ENCODE peak calls at places on chromosome 13, in four cellular contexts. T, A, Z and Y are unnamed samples.

GRCh38 chr13:96052655-96053002 is 572 bp downstream of the UGGT2 start:
- DNase-seq in T (peak; percentile 67), A (no peak), Z (peak; percentile 60), Y (no peak)

GRCh38 chr13:45715351-45715750 is 13.2 kb downstream of the CBY2 start:
- DNase-seq in T (no peak), A (no peak), Z (no peak), Y (no peak)

GRCh38 chr13:109655611-109656010 is 130.8 kb downstream of the IRS2 start:
- DNase-seq in T (no peak), A (no peak), Z (no peak), Y (no peak)

GRCh38 chr13:34926513-34926912 is 15.6 kb upstream of the NBEA start:
- DNase-seq in T (peak; percentile 47), A (no peak), Z (peak; percentile 57), Y (no peak)

GRCh38 chr13:59809564-59809963 is 354.2 kb downstream of the DIAPH3 start:
- DNase-seq in T (no peak), A (no peak), Z (no peak), Y (no peak)

GRCh38 chr13:29849731-29850212 is 645 bp downstream of the UBL3 start:
- DNase-seq in T (peak; percentile 55), A (no peak), Z (peak; percentile 53), Y (peak; percentile 50)

GRCh38 chr13:90746230-90746629 is 601.3 kb upstream of the MIR17HG start:
- DNase-seq in T (no peak), A (no peak), Z (no peak), Y (no peak)

GRCh38 chr13:39397866-39398265 is 205.1 kb downstream of the LHFPL6 start:
- DNase-seq in T (peak; percentile 41), A (no peak), Z (no peak), Y (no peak)

GRCh38 chr13:97544041-97544765 is 110.2 kb downstream of the RAP2A start:
- DNase-seq in T (no peak), A (no peak), Z (peak; percentile 22), Y (no peak)

GRCh38 chr13:98802548-98802947 is 50.1 kb upstream of the SLC15A1 start:
- DNase-seq in T (no peak), A (no peak), Z (no peak), Y (no peak)

GRCh38 chr13:112685856-112686255 is 4.0 kb upstream of the ATP11A start:
- DNase-seq in T (no peak), A (no peak), Z (no peak), Y (no peak)
- TF ChIP-seq CTCF in T (no peak), A (no peak), Z (no peak), Y (no peak)

DNA sequence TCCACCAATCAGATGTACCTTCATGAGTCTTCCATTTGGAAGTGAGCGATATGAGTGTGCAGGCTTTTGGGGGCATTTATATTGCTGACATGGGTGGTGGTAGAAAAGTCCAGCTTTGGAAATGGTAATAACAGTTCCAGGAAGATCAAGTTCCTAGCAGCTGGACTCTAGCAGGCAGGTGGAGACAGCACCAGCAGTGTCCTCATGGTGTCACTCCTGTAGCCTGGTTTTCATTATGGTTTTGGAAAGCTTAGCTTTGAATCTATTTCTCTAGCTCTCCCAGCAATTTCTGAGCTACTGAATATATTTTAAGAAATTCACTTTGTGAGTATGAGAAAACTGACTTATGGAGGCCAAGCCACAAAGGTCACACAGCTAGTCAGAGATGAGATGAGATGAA is 523.2 kb upstream of the HTR2A start:
- DNase-seq in T (no peak), A (no peak), Z (no peak), Y (no peak)
- TF ChIP-seq CTCF in T (no peak), A (no peak), Z (no peak), Y (no peak)

DNA sequence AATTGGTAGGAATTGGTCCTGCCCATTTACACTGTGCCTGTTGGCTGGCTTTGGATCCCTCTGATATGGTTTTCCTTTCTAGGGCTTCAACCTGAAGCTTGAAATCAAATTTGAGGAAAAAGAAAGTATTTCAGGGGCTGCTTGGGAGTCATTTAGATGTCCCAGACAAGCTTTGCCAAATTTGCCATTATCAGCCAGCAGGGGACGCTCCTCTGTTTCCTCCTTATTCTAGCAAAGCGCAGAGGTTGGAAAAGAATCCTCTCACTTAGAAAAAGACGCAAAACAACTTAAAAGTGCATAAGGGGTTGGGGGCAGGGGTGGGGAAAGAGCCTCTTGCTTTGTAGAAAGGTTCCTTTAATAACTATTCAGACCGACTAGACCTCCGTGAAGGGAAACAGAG is 1211.1 kb upstream of the PCDH20 start:
- DNase-seq in T (no peak), A (peak; percentile 41), Z (no peak), Y (peak; percentile 34)
- TF ChIP-seq CTCF in T (no peak), A (peak; percentile 78), Z (no peak), Y (peak; percentile 25)

GRCh38 chr13:81714513-81714912 is 1373.6 kb upstream of the SPRY2 start:
- DNase-seq in T (no peak), A (no peak), Z (no peak), Y (no peak)
- TF ChIP-seq CTCF in T (no peak), A (no peak), Z (no peak), Y (no peak)